ENCODE peak calls at places on chromosomes 6 and 20, in eight cellular contexts. One of them, this sample, is unnamed.

GRCh38 chr6:149843051-149843633 is 21.0 kb downstream of the LRP11 start:
- DNase-seq in DND-41: no peak
- DNase-seq in left lung: no peak
- DNase-seq in HepG2: no peak
- DNase-seq in kidney epithelial cell: no peak
- DNase-seq in astrocyte of the cerebellum: no peak
- DNase-seq in cardiac fibroblast: no peak
- DNase-seq in osteoblast: no peak
- DNase-seq in this sample: no peak

GRCh38 chr6:128252293-128253176 is 267.9 kb downstream of the PTPRK start:
- DNase-seq in DND-41: no peak
- DNase-seq in kidney epithelial cell: no peak
- DNase-seq in cardiac fibroblast: peak; percentile 27
- DNase-seq in osteoblast: peak; percentile 21
- DNase-seq in astrocyte of the cerebellum: no peak
- DNase-seq in left lung: no peak
- DNase-seq in HepG2: no peak
- DNase-seq in this sample: no peak

GRCh38 chr20:34249291-34249690 is 8.1 kb downstream of the ASIP start:
- DNase-seq in osteoblast: no peak
- DNase-seq in HepG2: no peak
- DNase-seq in kidney epithelial cell: no peak
- DNase-seq in left lung: peak; percentile 52
- DNase-seq in astrocyte of the cerebellum: no peak
- DNase-seq in DND-41: no peak
- DNase-seq in cardiac fibroblast: peak; percentile 52
- DNase-seq in this sample: no peak

GRCh38 chr6:136749359-136749758 is 42.9 kb downstream of the MAP3K5 start:
- DNase-seq in HepG2: no peak
- DNase-seq in cardiac fibroblast: no peak
- DNase-seq in kidney epithelial cell: no peak
- DNase-seq in astrocyte of the cerebellum: no peak
- DNase-seq in DND-41: no peak
- DNase-seq in osteoblast: no peak
- DNase-seq in left lung: no peak
- DNase-seq in this sample: no peak

GRCh38 chr20:34528921-34529297 is 12.7 kb downstream of the DYNLRB1 start:
- DNase-seq in HepG2: no peak
- DNase-seq in left lung: peak; percentile 53
- DNase-seq in kidney epithelial cell: no peak
- DNase-seq in osteoblast: no peak
- DNase-seq in cardiac fibroblast: no peak
- DNase-seq in astrocyte of the cerebellum: no peak
- DNase-seq in DND-41: no peak
- DNase-seq in this sample: no peak

GRCh38 chr6:27672113-27672799 is 199.4 kb upstream of the ZNF184 start:
- DNase-seq in DND-41: no peak
- DNase-seq in astrocyte of the cerebellum: no peak
- DNase-seq in HepG2: peak; percentile 91
- DNase-seq in left lung: no peak
- DNase-seq in osteoblast: peak; percentile 52
- DNase-seq in kidney epithelial cell: no peak
- DNase-seq in cardiac fibroblast: peak; percentile 91
- DNase-seq in this sample: no peak

GRCh38 chr6:32622545-32623401 is 14.4 kb upstream of the HLA-DQA1 start:
- DNase-seq in HepG2: peak; percentile 28
- DNase-seq in DND-41: peak; percentile 56
- DNase-seq in astrocyte of the cerebellum: no peak
- DNase-seq in cardiac fibroblast: peak; percentile 32
- DNase-seq in kidney epithelial cell: no peak
- DNase-seq in osteoblast: no peak
- DNase-seq in left lung: no peak
- DNase-seq in this sample: no peak

GRCh38 chr6:95240514-95240913 is 336.8 kb upstream of the MANEA start:
- DNase-seq in DND-41: no peak
- DNase-seq in osteoblast: no peak
- DNase-seq in cardiac fibroblast: peak; percentile 24
- DNase-seq in astrocyte of the cerebellum: no peak
- DNase-seq in kidney epithelial cell: no peak
- DNase-seq in left lung: no peak
- DNase-seq in HepG2: no peak
- DNase-seq in this sample: no peak

GRCh38 chr20:35369804-35370203 is 42.0 kb downstream of the UQCC1 start:
- DNase-seq in osteoblast: no peak
- DNase-seq in cardiac fibroblast: peak; percentile 74
- DNase-seq in HepG2: peak; percentile 64
- DNase-seq in DND-41: no peak
- DNase-seq in astrocyte of the cerebellum: peak; percentile 36
- DNase-seq in kidney epithelial cell: peak; percentile 31
- DNase-seq in left lung: no peak
- DNase-seq in this sample: no peak

GRCh38 chr20:24100370-24101011 is 111.9 kb upstream of the GGTLC1 start:
- DNase-seq in DND-41: peak; percentile 59
- DNase-seq in left lung: no peak
- DNase-seq in kidney epithelial cell: peak; percentile 48
- DNase-seq in astrocyte of the cerebellum: peak; percentile 34
- DNase-seq in HepG2: peak; percentile 70
- DNase-seq in osteoblast: no peak
- DNase-seq in cardiac fibroblast: peak; percentile 79
- DNase-seq in this sample: peak; percentile 27

GRCh38 chr6:163398104-163398503 is 16.4 kb upstream of the QKI start:
- DNase-seq in HepG2: no peak
- DNase-seq in DND-41: no peak
- DNase-seq in cardiac fibroblast: peak; percentile 14
- DNase-seq in astrocyte of the cerebellum: no peak
- DNase-seq in left lung: no peak
- DNase-seq in kidney epithelial cell: no peak
- DNase-seq in osteoblast: no peak
- DNase-seq in this sample: no peak

GRCh38 chr6:127439718-127440117 is 19.5 kb downstream of the KIAA0408 start:
- DNase-seq in kidney epithelial cell: no peak
- DNase-seq in DND-41: no peak
- DNase-seq in HepG2: no peak
- DNase-seq in osteoblast: no peak
- DNase-seq in astrocyte of the cerebellum: no peak
- DNase-seq in cardiac fibroblast: no peak
- DNase-seq in left lung: no peak
- DNase-seq in this sample: no peak

GRCh38 chr6:498795-499231 is 107.3 kb downstream of the IRF4 start:
- DNase-seq in cardiac fibroblast: no peak
- DNase-seq in DND-41: peak; percentile 71
- DNase-seq in osteoblast: no peak
- DNase-seq in HepG2: no peak
- DNase-seq in kidney epithelial cell: no peak
- DNase-seq in astrocyte of the cerebellum: peak; percentile 9
- DNase-seq in left lung: no peak
- DNase-seq in this sample: no peak

GRCh38 chr20:23179766-23180403 is 93.8 kb upstream of the CD93 start:
- DNase-seq in cardiac fibroblast: peak; percentile 61
- DNase-seq in osteoblast: peak; percentile 51
- DNase-seq in kidney epithelial cell: no peak
- DNase-seq in DND-41: no peak
- DNase-seq in left lung: no peak
- DNase-seq in astrocyte of the cerebellum: no peak
- DNase-seq in HepG2: no peak
- DNase-seq in this sample: no peak

GRCh38 chr6:165988306-165988756 is 179.3 kb downstream of the TBXT start:
- DNase-seq in HepG2: no peak
- DNase-seq in osteoblast: peak; percentile 78
- DNase-seq in astrocyte of the cerebellum: no peak
- DNase-seq in left lung: no peak
- DNase-seq in cardiac fibroblast: no peak
- DNase-seq in kidney epithelial cell: no peak
- DNase-seq in DND-41: no peak
- DNase-seq in this sample: no peak

GRCh38 chr20:940926-941325 is 24.8 kb upstream of the ANGPT4 start:
- DNase-seq in astrocyte of the cerebellum: no peak
- DNase-seq in left lung: no peak
- DNase-seq in HepG2: no peak
- DNase-seq in cardiac fibroblast: no peak
- DNase-seq in osteoblast: no peak
- DNase-seq in kidney epithelial cell: no peak
- DNase-seq in DND-41: no peak
- DNase-seq in this sample: no peak

GRCh38 chr6:28488916-28489365 is 26.7 kb downstream of the GPX6 start:
- DNase-seq in DND-41: no peak
- DNase-seq in osteoblast: no peak
- DNase-seq in cardiac fibroblast: peak; percentile 90
- DNase-seq in left lung: no peak
- DNase-seq in kidney epithelial cell: no peak
- DNase-seq in astrocyte of the cerebellum: peak; percentile 13
- DNase-seq in HepG2: peak; percentile 82
- DNase-seq in this sample: no peak

GRCh38 chr6:111872521-111873177 is 603 bp downstream of the FYN start:
- DNase-seq in DND-41: peak; percentile 77
- DNase-seq in left lung: peak; percentile 46
- DNase-seq in astrocyte of the cerebellum: no peak
- DNase-seq in kidney epithelial cell: no peak
- DNase-seq in osteoblast: peak; percentile 78
- DNase-seq in HepG2: no peak
- DNase-seq in cardiac fibroblast: peak; percentile 48
- DNase-seq in this sample: no peak
- TF ChIP-seq CTCF in DND-41: peak; percentile 23
- TF ChIP-seq CTCF in left lung: no peak
- TF ChIP-seq CTCF in astrocyte of the cerebellum: no peak
- TF ChIP-seq CTCF in kidney epithelial cell: no peak
- TF ChIP-seq CTCF in osteoblast: no peak
- TF ChIP-seq CTCF in HepG2: no peak
- TF ChIP-seq CTCF in cardiac fibroblast: no peak
- TF ChIP-seq CTCF in this sample: no peak

DNA sequence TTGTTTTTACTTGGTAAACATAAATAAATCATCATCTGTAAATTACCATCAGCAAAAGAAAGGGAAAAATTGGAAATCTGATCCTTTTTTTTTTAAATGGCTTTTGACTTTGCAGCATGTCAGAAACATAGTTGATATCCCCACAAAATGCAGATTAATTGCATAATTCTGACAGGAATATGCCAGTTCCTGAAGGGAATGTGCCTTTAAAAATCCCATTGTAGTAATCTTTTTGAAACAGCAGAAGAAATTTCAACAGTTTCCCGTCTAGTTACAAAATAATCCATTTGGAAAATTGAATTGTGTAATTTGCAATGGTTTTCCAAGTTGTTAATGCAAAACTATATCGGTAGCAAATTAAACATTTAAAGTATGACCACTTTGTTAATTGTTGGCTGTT is 95.2 kb downstream of the DOK5 start:
- DNase-seq in astrocyte of the cerebellum: no peak
- DNase-seq in kidney epithelial cell: no peak
- DNase-seq in osteoblast: no peak
- DNase-seq in left lung: no peak
- DNase-seq in DND-41: no peak
- DNase-seq in cardiac fibroblast: no peak
- DNase-seq in HepG2: no peak
- DNase-seq in this sample: no peak
- H3K4me3 ChIP-seq in astrocyte of the cerebellum: no peak overlapping the region
- H3K4me3 ChIP-seq in kidney epithelial cell: no peak overlapping the region
- H3K4me3 ChIP-seq in osteoblast: no peak overlapping the region
- H3K4me3 ChIP-seq in left lung: no peak overlapping the region
- H3K4me3 ChIP-seq in DND-41: no peak overlapping the region
- H3K4me3 ChIP-seq in cardiac fibroblast: no peak overlapping the region
- H3K4me3 ChIP-seq in HepG2: no peak overlapping the region
- H3K4me3 ChIP-seq in this sample: no peak overlapping the region

DNA sequence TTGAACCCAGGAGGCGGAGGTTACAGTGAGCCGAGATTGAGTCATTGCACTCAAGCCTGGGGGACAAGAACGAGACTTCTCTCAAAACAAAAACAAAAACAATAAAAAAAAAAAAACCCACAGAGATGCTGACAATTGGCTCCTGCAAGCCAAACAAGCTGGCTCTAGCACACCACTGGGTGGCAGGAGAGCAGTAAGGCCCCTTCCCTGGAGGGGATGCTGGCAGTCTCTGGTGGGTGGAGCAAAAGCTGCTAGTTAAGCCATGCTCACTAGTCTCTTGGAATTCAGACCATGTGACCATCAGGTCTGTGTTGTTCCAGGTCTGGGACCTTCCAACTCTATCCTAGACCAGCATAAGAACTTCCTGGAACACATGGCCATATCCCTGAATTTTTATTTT is 18.9 kb upstream of the DSN1 start:
- DNase-seq in osteoblast: peak; percentile 93
- DNase-seq in HepG2: peak; percentile 80
- DNase-seq in left lung: no peak
- DNase-seq in DND-41: peak; percentile 28
- DNase-seq in astrocyte of the cerebellum: peak; percentile 79
- DNase-seq in cardiac fibroblast: peak; percentile 67
- DNase-seq in kidney epithelial cell: peak; percentile 76
- DNase-seq in this sample: peak; percentile 77
- TF ChIP-seq CTCF in osteoblast: peak; percentile 51
- TF ChIP-seq CTCF in HepG2: peak; percentile 54
- TF ChIP-seq CTCF in left lung: no peak
- TF ChIP-seq CTCF in DND-41: peak; percentile 40
- TF ChIP-seq CTCF in astrocyte of the cerebellum: peak; percentile 77
- TF ChIP-seq CTCF in cardiac fibroblast: peak; percentile 53
- TF ChIP-seq CTCF in kidney epithelial cell: peak; percentile 78
- TF ChIP-seq CTCF in this sample: peak; percentile 86

GRCh38 chr6:7730411-7730810 is 4.5 kb downstream of the BMP6 start:
- DNase-seq in osteoblast: peak; percentile 87
- DNase-seq in DND-41: no peak
- DNase-seq in left lung: no peak
- DNase-seq in HepG2: no peak
- DNase-seq in astrocyte of the cerebellum: no peak
- DNase-seq in cardiac fibroblast: no peak
- DNase-seq in kidney epithelial cell: no peak
- DNase-seq in this sample: no peak
- H3K4me3 ChIP-seq in osteoblast: no peak overlapping the region
- H3K4me3 ChIP-seq in DND-41: no peak overlapping the region
- H3K4me3 ChIP-seq in left lung: no peak overlapping the region
- H3K4me3 ChIP-seq in HepG2: no peak overlapping the region
- H3K4me3 ChIP-seq in astrocyte of the cerebellum: no peak overlapping the region
- H3K4me3 ChIP-seq in cardiac fibroblast: no peak overlapping the region
- H3K4me3 ChIP-seq in kidney epithelial cell: no peak overlapping the region
- H3K4me3 ChIP-seq in this sample: no peak overlapping the region

DNA sequence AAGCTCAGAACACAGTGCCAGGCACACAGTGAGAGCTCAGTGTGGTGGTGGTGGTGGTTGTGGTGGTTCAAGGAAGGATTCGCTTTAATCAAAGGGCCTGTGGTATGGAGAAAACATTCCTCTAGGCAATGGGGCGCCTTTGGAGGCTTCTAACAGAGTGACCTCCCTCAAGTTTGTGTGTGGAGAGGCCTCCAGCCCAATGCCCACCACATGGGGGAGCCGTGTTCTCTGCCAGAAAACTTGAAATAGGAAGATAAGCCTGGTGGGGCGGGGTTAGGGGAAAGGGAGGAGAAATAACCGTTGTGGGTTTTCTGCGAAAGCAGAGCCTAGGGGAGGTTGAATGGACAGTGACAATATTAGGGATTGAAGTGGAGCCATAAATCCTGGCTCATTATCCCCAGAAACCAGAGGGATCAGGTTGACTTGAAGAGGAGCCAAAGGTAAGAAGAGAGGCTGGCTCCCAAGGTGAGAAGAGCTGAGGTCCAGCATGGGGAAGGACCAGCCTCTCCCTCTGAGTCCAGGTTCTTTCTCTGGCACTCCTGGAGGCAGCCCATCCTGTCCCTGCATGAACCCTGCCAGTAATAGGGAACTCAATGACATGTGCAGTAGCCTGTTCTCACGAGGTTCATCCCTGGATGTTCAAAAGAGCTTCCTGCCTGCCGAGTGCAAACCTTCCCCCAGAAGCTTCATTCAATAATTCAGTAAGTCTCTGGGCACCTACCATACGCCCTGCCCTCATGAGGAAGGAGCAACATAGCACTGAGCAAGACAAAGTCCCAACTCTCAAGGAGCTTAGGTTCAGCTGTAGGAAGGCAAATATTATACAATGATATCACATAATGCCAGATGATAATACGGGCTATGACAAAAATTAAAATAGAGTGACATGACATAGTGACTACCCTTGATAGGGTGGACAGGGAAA is 51.4 kb downstream of the TGM2 start:
- DNase-seq in HepG2: peak; percentile 78
- DNase-seq in osteoblast: no peak
- DNase-seq in kidney epithelial cell: no peak
- DNase-seq in cardiac fibroblast: no peak
- DNase-seq in astrocyte of the cerebellum: no peak
- DNase-seq in DND-41: peak; percentile 19
- DNase-seq in left lung: no peak
- DNase-seq in this sample: no peak
- TF ChIP-seq CTCF in HepG2: peak; percentile 81
- TF ChIP-seq CTCF in osteoblast: peak; percentile 27
- TF ChIP-seq CTCF in kidney epithelial cell: peak; percentile 40
- TF ChIP-seq CTCF in cardiac fibroblast: no peak
- TF ChIP-seq CTCF in astrocyte of the cerebellum: peak; percentile 13
- TF ChIP-seq CTCF in DND-41: peak; percentile 32
- TF ChIP-seq CTCF in left lung: no peak
- TF ChIP-seq CTCF in this sample: peak; percentile 54

This sample was measured in epithelial cell of proximal tubule.